ENCODE peak calls at places on chromosome 16, in ten cellular contexts. One of them, this sample, is unnamed. For H3K27me3, the result is how much of the 10 kb centered on the place peaks cover.

GRCh38 chr16:73124097-73124652 is 76.2 kb upstream of the ZFHX3 start:
- ATAC-seq in upper lobe of left lung: peak
- ATAC-seq in heart right ventricle: no peak
- ATAC-seq in K562: no peak
- ATAC-seq in CD8-positive, alpha-beta T cell: no peak
- ATAC-seq in lung: no peak
- ATAC-seq in lower lobe of right lung: no peak
- ATAC-seq in body of pancreas: no peak
- ATAC-seq in PC-3: no peak
- ATAC-seq in pancreas: no peak
- ATAC-seq in this sample: no peak

GRCh38 chr16:82924075-82924854 is 297.5 kb downstream of the CDH13 start:
- ATAC-seq in lung: no peak
- ATAC-seq in pancreas: no peak
- ATAC-seq in lower lobe of right lung: no peak
- ATAC-seq in body of pancreas: no peak
- ATAC-seq in PC-3: no peak
- ATAC-seq in upper lobe of left lung: no peak
- ATAC-seq in CD8-positive, alpha-beta T cell: no peak
- ATAC-seq in heart right ventricle: peak
- ATAC-seq in K562: no peak
- ATAC-seq in this sample: no peak

GRCh38 chr16:25134306-25134705 is 22.8 kb downstream of the LCMT1 start:
- ATAC-seq in PC-3: no peak
- ATAC-seq in pancreas: no peak
- ATAC-seq in K562: no peak
- ATAC-seq in CD8-positive, alpha-beta T cell: no peak
- ATAC-seq in heart right ventricle: no peak
- ATAC-seq in lower lobe of right lung: no peak
- ATAC-seq in lung: no peak
- ATAC-seq in body of pancreas: no peak
- ATAC-seq in upper lobe of left lung: peak
- ATAC-seq in this sample: no peak

GRCh38 chr16:11748404-11749254 is 6.0 kb upstream of the TXNDC11 start:
- ATAC-seq in pancreas: peak
- ATAC-seq in heart right ventricle: no peak
- ATAC-seq in CD8-positive, alpha-beta T cell: no peak
- ATAC-seq in K562: no peak
- ATAC-seq in PC-3: no peak
- ATAC-seq in lung: no peak
- ATAC-seq in lower lobe of right lung: no peak
- ATAC-seq in body of pancreas: peak
- ATAC-seq in upper lobe of left lung: no peak
- ATAC-seq in this sample: no peak

GRCh38 chr16:19783363-19783762 is 65.3 kb downstream of the IQCK start:
- ATAC-seq in upper lobe of left lung: peak
- ATAC-seq in lower lobe of right lung: no peak
- ATAC-seq in K562: no peak
- ATAC-seq in lung: no peak
- ATAC-seq in heart right ventricle: peak
- ATAC-seq in CD8-positive, alpha-beta T cell: no peak
- ATAC-seq in PC-3: no peak
- ATAC-seq in pancreas: no peak
- ATAC-seq in body of pancreas: no peak
- ATAC-seq in this sample: no peak

GRCh38 chr16:30546115-30546514 is 11.5 kb upstream of the ZNF747 start:
- ATAC-seq in body of pancreas: no peak
- ATAC-seq in K562: no peak
- ATAC-seq in lower lobe of right lung: no peak
- ATAC-seq in heart right ventricle: no peak
- ATAC-seq in PC-3: no peak
- ATAC-seq in upper lobe of left lung: peak
- ATAC-seq in CD8-positive, alpha-beta T cell: no peak
- ATAC-seq in lung: no peak
- ATAC-seq in pancreas: no peak
- ATAC-seq in this sample: no peak

GRCh38 chr16:15518412-15519351 is 84.3 kb downstream of the BMERB1 start:
- ATAC-seq in upper lobe of left lung: peak
- ATAC-seq in CD8-positive, alpha-beta T cell: no peak
- ATAC-seq in pancreas: peak
- ATAC-seq in body of pancreas: peak
- ATAC-seq in heart right ventricle: peak
- ATAC-seq in PC-3: peak
- ATAC-seq in lower lobe of right lung: peak
- ATAC-seq in K562: no peak
- ATAC-seq in lung: no peak
- ATAC-seq in this sample: peak

GRCh38 chr16:22035094-22035675 is 27.3 kb downstream of the MOSMO start:
- ATAC-seq in upper lobe of left lung: no peak
- ATAC-seq in lower lobe of right lung: peak
- ATAC-seq in pancreas: no peak
- ATAC-seq in K562: no peak
- ATAC-seq in body of pancreas: no peak
- ATAC-seq in heart right ventricle: no peak
- ATAC-seq in PC-3: no peak
- ATAC-seq in CD8-positive, alpha-beta T cell: no peak
- ATAC-seq in lung: no peak
- ATAC-seq in this sample: no peak

GRCh38 chr16:22728167-22728836 is 85.7 kb upstream of the HS3ST2 start:
- ATAC-seq in CD8-positive, alpha-beta T cell: no peak
- ATAC-seq in K562: no peak
- ATAC-seq in pancreas: peak
- ATAC-seq in lower lobe of right lung: peak
- ATAC-seq in heart right ventricle: peak
- ATAC-seq in upper lobe of left lung: no peak
- ATAC-seq in lung: no peak
- ATAC-seq in body of pancreas: no peak
- ATAC-seq in PC-3: no peak
- ATAC-seq in this sample: no peak

GRCh38 chr16:53159781-53160436 is 105.1 kb downstream of the CHD9 start:
- ATAC-seq in pancreas: peak
- ATAC-seq in body of pancreas: peak
- ATAC-seq in upper lobe of left lung: peak
- ATAC-seq in K562: peak
- ATAC-seq in heart right ventricle: peak
- ATAC-seq in CD8-positive, alpha-beta T cell: peak
- ATAC-seq in lower lobe of right lung: peak
- ATAC-seq in lung: no peak
- ATAC-seq in PC-3: peak
- ATAC-seq in this sample: peak

GRCh38 chr16:11084484-11085024 is 140.2 kb downstream of the CLEC16A start:
- ATAC-seq in lower lobe of right lung: peak
- ATAC-seq in CD8-positive, alpha-beta T cell: no peak
- ATAC-seq in upper lobe of left lung: no peak
- ATAC-seq in lung: peak
- ATAC-seq in K562: peak
- ATAC-seq in pancreas: no peak
- ATAC-seq in heart right ventricle: no peak
- ATAC-seq in PC-3: peak
- ATAC-seq in body of pancreas: no peak
- ATAC-seq in this sample: no peak

GRCh38 chr16:50153648-50154368 is 702 bp downstream of the TENT4B start:
- ATAC-seq in heart right ventricle: no peak
- ATAC-seq in body of pancreas: peak
- ATAC-seq in lower lobe of right lung: no peak
- ATAC-seq in lung: no peak
- ATAC-seq in PC-3: peak
- ATAC-seq in K562: peak
- ATAC-seq in upper lobe of left lung: no peak
- ATAC-seq in CD8-positive, alpha-beta T cell: no peak
- ATAC-seq in pancreas: peak
- ATAC-seq in this sample: no peak

GRCh38 chr16:50152386-50152806 is 710 bp upstream of the TENT4B start:
- ATAC-seq in upper lobe of left lung: peak
- ATAC-seq in lung: peak
- ATAC-seq in heart right ventricle: peak
- ATAC-seq in CD8-positive, alpha-beta T cell: peak
- ATAC-seq in body of pancreas: peak
- ATAC-seq in PC-3: peak
- ATAC-seq in K562: peak
- ATAC-seq in pancreas: peak
- ATAC-seq in lower lobe of right lung: peak
- ATAC-seq in this sample: no peak

GRCh38 chr16:50152807-50153647 is at the start of gene TENT4B:
- ATAC-seq in upper lobe of left lung: peak
- ATAC-seq in body of pancreas: peak
- ATAC-seq in heart right ventricle: peak
- ATAC-seq in pancreas: peak
- ATAC-seq in CD8-positive, alpha-beta T cell: peak
- ATAC-seq in lower lobe of right lung: peak
- ATAC-seq in K562: peak
- ATAC-seq in PC-3: peak
- ATAC-seq in lung: peak
- ATAC-seq in this sample: peak

GRCh38 chr16:50151322-50151721 is 1.8 kb upstream of the TENT4B start:
- ATAC-seq in lower lobe of right lung: no peak
- ATAC-seq in pancreas: no peak
- ATAC-seq in CD8-positive, alpha-beta T cell: no peak
- ATAC-seq in heart right ventricle: no peak
- ATAC-seq in PC-3: no peak
- ATAC-seq in lung: no peak
- ATAC-seq in upper lobe of left lung: no peak
- ATAC-seq in body of pancreas: no peak
- ATAC-seq in K562: no peak
- ATAC-seq in this sample: no peak

DNA sequence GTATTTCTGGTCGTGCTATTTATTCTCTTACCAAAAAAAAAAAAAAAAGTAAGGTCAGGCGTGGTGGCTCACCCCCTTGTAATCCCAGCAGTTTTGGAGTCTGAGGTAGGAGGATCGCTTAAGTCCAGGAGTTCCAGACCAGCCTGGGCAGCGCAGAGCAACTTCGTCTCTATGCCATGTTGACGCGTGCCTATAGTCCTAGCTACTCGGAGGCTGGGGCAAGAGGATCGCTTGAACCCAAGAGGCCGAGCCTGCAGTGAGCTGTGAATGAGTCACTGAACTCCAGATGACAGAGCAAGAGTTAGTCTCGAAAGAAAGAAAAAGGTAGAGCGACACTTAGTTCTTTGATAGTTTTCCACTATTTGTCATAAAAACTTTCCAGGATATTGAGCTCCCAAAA is 1.4 kb upstream of the TENT4B start:
- ATAC-seq in pancreas: no peak
- ATAC-seq in upper lobe of left lung: no peak
- ATAC-seq in body of pancreas: no peak
- ATAC-seq in lower lobe of right lung: no peak
- ATAC-seq in PC-3: no peak
- ATAC-seq in lung: no peak
- ATAC-seq in K562: no peak
- ATAC-seq in CD8-positive, alpha-beta T cell: no peak
- ATAC-seq in heart right ventricle: no peak
- ATAC-seq in this sample: no peak
- H3K4me3 ChIP-seq in pancreas: peak
- H3K4me3 ChIP-seq in upper lobe of left lung: peak
- H3K4me3 ChIP-seq in body of pancreas: no peak
- H3K4me3 ChIP-seq in lower lobe of right lung: no peak
- H3K4me3 ChIP-seq in PC-3: peak
- H3K4me3 ChIP-seq in lung: no peak
- H3K4me3 ChIP-seq in K562: no peak
- H3K4me3 ChIP-seq in CD8-positive, alpha-beta T cell: peak
- H3K4me3 ChIP-seq in heart right ventricle: peak
- H3K4me3 ChIP-seq in this sample: peak

GRCh38 chr16:1124795-1125194 is 28.1 kb upstream of the CACNA1H start:
- ATAC-seq in K562: no peak
- ATAC-seq in lower lobe of right lung: no peak
- ATAC-seq in lung: no peak
- ATAC-seq in CD8-positive, alpha-beta T cell: no peak
- ATAC-seq in pancreas: no peak
- ATAC-seq in upper lobe of left lung: no peak
- ATAC-seq in heart right ventricle: no peak
- ATAC-seq in PC-3: no peak
- ATAC-seq in body of pancreas: no peak
- ATAC-seq in this sample: no peak
- H3K27me3 ChIP-seq in K562: under half
- H3K27me3 ChIP-seq in lower lobe of right lung: half or more
- H3K27me3 ChIP-seq in lung: under half
- H3K27me3 ChIP-seq in CD8-positive, alpha-beta T cell: under half
- H3K27me3 ChIP-seq in pancreas: under half
- H3K27me3 ChIP-seq in upper lobe of left lung: under half
- H3K27me3 ChIP-seq in heart right ventricle: half or more
- H3K27me3 ChIP-seq in PC-3: under half
- H3K27me3 ChIP-seq in body of pancreas: under half
- H3K27me3 ChIP-seq in this sample: under half

DNA sequence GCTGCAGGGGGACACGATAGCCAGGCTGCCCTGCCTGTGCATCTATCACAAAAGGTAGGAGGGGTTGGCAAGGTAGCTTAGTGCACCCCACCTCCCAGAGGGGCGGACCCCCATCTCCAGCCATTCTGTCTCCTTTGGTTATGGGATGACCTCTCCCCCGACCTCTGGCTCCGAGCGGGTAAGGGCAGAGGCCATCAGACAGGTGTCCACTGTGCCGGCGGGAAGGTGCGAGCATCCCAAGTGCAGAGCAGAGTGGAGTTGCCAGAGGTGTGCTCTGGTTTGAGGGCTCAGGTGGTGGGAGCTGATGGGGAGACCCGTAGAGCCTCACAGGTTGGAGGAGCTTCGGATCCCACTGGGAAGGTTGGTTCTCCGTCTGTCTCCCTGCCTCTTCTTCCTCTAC is 11.7 kb downstream of the LDHD start:
- ATAC-seq in heart right ventricle: no peak
- ATAC-seq in lower lobe of right lung: no peak
- ATAC-seq in pancreas: no peak
- ATAC-seq in PC-3: no peak
- ATAC-seq in K562: no peak
- ATAC-seq in lung: no peak
- ATAC-seq in upper lobe of left lung: no peak
- ATAC-seq in CD8-positive, alpha-beta T cell: no peak
- ATAC-seq in body of pancreas: no peak
- ATAC-seq in this sample: no peak
- H3K27ac ChIP-seq in heart right ventricle: peak
- H3K27ac ChIP-seq in lower lobe of right lung: peak
- H3K27ac ChIP-seq in pancreas: no peak
- H3K27ac ChIP-seq in PC-3: no peak
- H3K27ac ChIP-seq in K562: no peak
- H3K27ac ChIP-seq in lung: peak
- H3K27ac ChIP-seq in upper lobe of left lung: peak
- H3K27ac ChIP-seq in CD8-positive, alpha-beta T cell: no peak
- H3K27ac ChIP-seq in body of pancreas: no peak
- H3K27ac ChIP-seq in this sample: peak

DNA sequence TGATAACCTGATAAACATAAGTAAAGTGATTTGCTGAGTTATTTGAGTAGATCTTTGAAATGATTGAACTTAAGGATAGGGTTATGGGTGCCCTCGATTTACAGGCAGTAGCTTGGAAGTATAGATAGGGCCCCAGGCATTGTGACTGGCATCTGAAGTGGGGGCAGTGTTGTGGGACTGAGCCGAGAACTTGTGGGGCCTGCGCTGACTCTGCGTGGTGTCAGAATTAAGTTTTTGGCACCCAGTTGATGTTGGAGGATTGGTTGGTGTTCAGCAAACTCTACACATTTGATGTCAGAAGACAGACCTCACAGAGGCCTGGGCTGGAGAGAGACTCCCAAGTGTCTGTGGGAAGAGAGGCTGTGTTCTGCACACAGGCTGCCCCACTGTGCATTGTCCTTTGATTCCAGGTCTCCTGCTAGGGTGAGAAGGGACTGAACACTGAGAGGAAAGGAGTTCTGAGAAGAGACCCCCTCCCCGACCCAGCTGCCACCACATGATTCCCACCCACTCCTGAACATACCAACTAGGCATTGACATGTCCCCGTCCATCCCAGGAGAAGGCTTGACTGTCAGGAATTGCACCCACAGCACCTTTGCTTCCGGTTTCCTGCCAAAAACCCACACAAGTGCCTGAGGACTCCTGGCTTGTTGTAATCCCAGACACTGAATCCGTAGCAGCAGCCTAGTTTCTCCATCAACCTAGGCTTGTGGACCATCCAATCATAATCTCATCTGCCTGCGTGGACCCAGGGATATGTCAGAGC is 4.5 kb downstream of the ZNF267 start:
- ATAC-seq in lower lobe of right lung: no peak
- ATAC-seq in lung: no peak
- ATAC-seq in heart right ventricle: no peak
- ATAC-seq in K562: no peak
- ATAC-seq in upper lobe of left lung: no peak
- ATAC-seq in body of pancreas: no peak
- ATAC-seq in PC-3: no peak
- ATAC-seq in CD8-positive, alpha-beta T cell: peak
- ATAC-seq in pancreas: no peak
- ATAC-seq in this sample: no peak
- H3K4me3 ChIP-seq in lower lobe of right lung: no peak
- H3K4me3 ChIP-seq in lung: no peak
- H3K4me3 ChIP-seq in heart right ventricle: no peak
- H3K4me3 ChIP-seq in K562: no peak
- H3K4me3 ChIP-seq in upper lobe of left lung: no peak
- H3K4me3 ChIP-seq in body of pancreas: no peak
- H3K4me3 ChIP-seq in PC-3: peak
- H3K4me3 ChIP-seq in CD8-positive, alpha-beta T cell: no peak
- H3K4me3 ChIP-seq in pancreas: no peak
- H3K4me3 ChIP-seq in this sample: no peak

This sample was measured in gastroesophageal sphincter.